ENCODE peak calls at places on chromosomes 12 and 14, in four cellular contexts. V is psoas muscle, X is fibroblast of gingiva, M is substantia nigra. P is an unnamed sample.

GRCh38 chr12:123494124-123494843 is 36.3 kb downstream of the SNRNP35 start:
- DNase-seq in V (peak; percentile 90), X (no peak), M (no peak), P (no peak)

GRCh38 chr12:40198601-40199000 is 26.2 kb upstream of the LRRK2 start:
- DNase-seq in V (no peak), X (no peak), M (no peak), P (no peak)

GRCh38 chr12:116427200-116427932 is 131.8 kb upstream of the MAP1LC3B2 start:
- DNase-seq in V (no peak), X (no peak), M (no peak), P (no peak)

GRCh38 chr14:64654072-64654899 is 49.9 kb upstream of the PLEKHG3 start:
- DNase-seq in V (no peak), X (peak; percentile 63), M (no peak), P (no peak)

GRCh38 chr14:20419404-20419803 is 6.1 kb upstream of the TEP1 start:
- DNase-seq in V (no peak), X (no peak), M (no peak), P (no peak)

GRCh38 chr12:15863258-15863835 is 18.8 kb upstream of the STRAP start:
- DNase-seq in V (no peak), X (no peak), M (no peak), P (no peak)

GRCh38 chr12:116282371-116283286 is 5.1 kb upstream of the MED13L start:
- DNase-seq in V (no peak), X (no peak), M (no peak), P (no peak)

GRCh38 chr12:20444595-20445170 is 76.3 kb downstream of the PDE3A start:
- DNase-seq in V (no peak), X (no peak), M (no peak), P (no peak)

GRCh38 chr14:88023658-88024187 is 18.8 kb downstream of the GPR65 start:
- DNase-seq in V (no peak), X (no peak), M (no peak), P (no peak)

GRCh38 chr12:24608637-24609285 is 340.1 kb downstream of the BCAT1 start:
- DNase-seq in V (no peak), X (no peak), M (no peak), P (no peak)

GRCh38 chr12:58966939-58967338 is 46.6 kb upstream of the LRIG3 start:
- DNase-seq in V (no peak), X (peak; percentile 3), M (no peak), P (no peak)

GRCh38 chr12:89183985-89184435 is 168.3 kb downstream of the DUSP6 start:
- DNase-seq in V (peak; percentile 79), X (peak; percentile 97), M (no peak), P (no peak)

GRCh38 chr14:99395904-99396530 is 84.6 kb downstream of the SETD3 start:
- DNase-seq in V (no peak), X (peak; percentile 9), M (no peak), P (no peak)

GRCh38 chr12:115354007-115354452 is 670.1 kb upstream of the TBX3 start:
- DNase-seq in V (peak; percentile 66), X (peak; percentile 95), M (no peak), P (no peak)

P was measured in pancreas.